ENCODE peak calls at places on chromosomes 5 and 9, in four cellular contexts. One of them, this sample, is unnamed. For H3K4me1, the result is how much of the 10 kb centered on the place peaks cover.

GRCh38 chr9:97557606-97558095 is 56.2 kb downstream of the TMOD1 start:
- DNase-seq in PC-9: no peak
- DNase-seq in sigmoid colon: peak
- DNase-seq in IMR-90: no peak
- DNase-seq in this sample: no peak

GRCh38 chr9:69029535-69029934 is 6.0 kb upstream of the FXN start:
- DNase-seq in PC-9: no peak
- DNase-seq in sigmoid colon: no peak
- DNase-seq in IMR-90: no peak
- DNase-seq in this sample: no peak

GRCh38 chr5:99320461-99320860 is 391.7 kb upstream of the CHD1 start:
- DNase-seq in PC-9: no peak
- DNase-seq in sigmoid colon: no peak
- DNase-seq in IMR-90: no peak
- DNase-seq in this sample: no peak

GRCh38 chr5:4420177-4420576 is 720.0 kb upstream of the ADAMTS16 start:
- DNase-seq in PC-9: no peak
- DNase-seq in sigmoid colon: no peak
- DNase-seq in IMR-90: no peak
- DNase-seq in this sample: no peak

GRCh38 chr9:70392189-70392588 is 22.3 kb downstream of the KLF9 start:
- DNase-seq in PC-9: no peak
- DNase-seq in sigmoid colon: no peak
- DNase-seq in IMR-90: no peak
- DNase-seq in this sample: no peak

GRCh38 chr5:111127453-111128195 is 35.5 kb downstream of the WDR36 start:
- DNase-seq in PC-9: no peak
- DNase-seq in sigmoid colon: no peak
- DNase-seq in IMR-90: no peak
- DNase-seq in this sample: no peak

GRCh38 chr5:44845777-44846176 is 37.0 kb downstream of the MRPS30 start:
- DNase-seq in PC-9: no peak
- DNase-seq in sigmoid colon: no peak
- DNase-seq in IMR-90: no peak
- DNase-seq in this sample: no peak

GRCh38 chr5:151786468-151786867 is 14.7 kb downstream of the G3BP1 start:
- DNase-seq in PC-9: no peak
- DNase-seq in sigmoid colon: no peak
- DNase-seq in IMR-90: no peak
- DNase-seq in this sample: no peak

GRCh38 chr5:142427529-142427928 is 102.7 kb upstream of the SPRY4 start:
- DNase-seq in PC-9: no peak
- DNase-seq in sigmoid colon: no peak
- DNase-seq in IMR-90: no peak
- DNase-seq in this sample: no peak

GRCh38 chr9:116103976-116104820 is 49.4 kb upstream of the PAPPA start:
- DNase-seq in PC-9: no peak
- DNase-seq in sigmoid colon: no peak
- DNase-seq in IMR-90: peak
- DNase-seq in this sample: no peak

GRCh38 chr5:118139361-118139760 is 849.0 kb downstream of the DTWD2 start:
- DNase-seq in PC-9: no peak
- DNase-seq in sigmoid colon: no peak
- DNase-seq in IMR-90: no peak
- DNase-seq in this sample: no peak

DNA sequence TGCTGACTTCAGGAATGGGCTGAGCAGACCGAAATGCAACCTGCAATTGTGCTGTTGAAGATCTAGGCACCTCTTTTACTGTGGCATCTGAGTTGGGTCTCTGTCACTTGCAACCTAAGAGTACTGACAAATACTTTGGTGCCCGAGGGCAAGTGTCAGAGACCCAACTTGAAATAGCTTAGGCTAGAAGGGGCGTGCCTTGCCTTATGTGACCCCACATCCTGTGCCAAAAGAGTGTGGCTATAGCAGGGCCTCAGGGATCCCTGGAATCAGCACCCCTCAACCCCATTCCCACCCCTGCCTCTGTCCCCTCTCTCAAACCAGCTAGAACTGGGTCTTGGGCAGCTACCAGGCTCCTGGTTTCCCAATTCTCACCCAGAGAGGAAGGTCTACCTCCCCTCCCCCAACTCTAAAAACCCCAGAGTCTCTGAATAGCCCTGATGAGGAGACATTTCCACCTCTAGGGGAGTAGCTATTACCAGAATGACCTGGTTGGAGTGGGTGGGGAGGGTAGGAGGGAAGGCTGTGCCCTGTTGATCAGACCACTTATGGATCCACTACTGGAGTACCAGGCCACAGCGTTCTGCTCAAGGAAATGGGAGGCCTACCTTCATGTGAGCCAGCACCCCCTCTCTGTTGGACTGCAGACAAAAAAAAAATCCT is 17.5 kb downstream of the RAI14 start:
- DNase-seq in PC-9: no peak
- DNase-seq in sigmoid colon: no peak
- DNase-seq in IMR-90: no peak
- DNase-seq in this sample: no peak
- H3K4me1 ChIP-seq in PC-9: under half
- H3K4me1 ChIP-seq in sigmoid colon: half or more
- H3K4me1 ChIP-seq in IMR-90: under half
- H3K4me1 ChIP-seq in this sample: under half

GRCh38 chr5:83474986-83475385 is 3.4 kb downstream of the VCAN start:
- DNase-seq in PC-9: no peak
- DNase-seq in sigmoid colon: no peak
- DNase-seq in IMR-90: no peak
- DNase-seq in this sample: no peak

GRCh38 chr5:83472508-83473343 is 1.2 kb downstream of the VCAN start:
- DNase-seq in PC-9: no peak
- DNase-seq in sigmoid colon: peak
- DNase-seq in IMR-90: no peak
- DNase-seq in this sample: peak

GRCh38 chr5:83475540-83476469 is 4.3 kb downstream of the VCAN start:
- DNase-seq in PC-9: no peak
- DNase-seq in sigmoid colon: no peak
- DNase-seq in IMR-90: peak
- DNase-seq in this sample: no peak

GRCh38 chr5:83473344-83474169 is 2.0 kb downstream of the VCAN start:
- DNase-seq in PC-9: peak
- DNase-seq in sigmoid colon: peak
- DNase-seq in IMR-90: peak
- DNase-seq in this sample: peak

GRCh38 chr5:83474170-83474796 is 2.7 kb downstream of the VCAN start:
- DNase-seq in PC-9: peak
- DNase-seq in sigmoid colon: peak
- DNase-seq in IMR-90: peak
- DNase-seq in this sample: peak
- H3K4me1 ChIP-seq in PC-9: under half
- H3K4me1 ChIP-seq in sigmoid colon: under half
- H3K4me1 ChIP-seq in IMR-90: under half
- H3K4me1 ChIP-seq in this sample: under half

GRCh38 chr9:95078516-95078915 is 239.0 kb downstream of the FANCC start:
- DNase-seq in PC-9: no peak
- DNase-seq in sigmoid colon: peak
- DNase-seq in IMR-90: no peak
- DNase-seq in this sample: peak

GRCh38 chr9:95078934-95079333 is 238.6 kb downstream of the FANCC start:
- DNase-seq in PC-9: no peak
- DNase-seq in sigmoid colon: peak
- DNase-seq in IMR-90: no peak
- DNase-seq in this sample: no peak

GRCh38 chr9:95077053-95077765 is 240.3 kb downstream of the FANCC start:
- DNase-seq in PC-9: no peak
- DNase-seq in sigmoid colon: peak
- DNase-seq in IMR-90: no peak
- DNase-seq in this sample: no peak

GRCh38 chr9:95076696-95077052 is 240.8 kb downstream of the FANCC start:
- DNase-seq in PC-9: no peak
- DNase-seq in sigmoid colon: no peak
- DNase-seq in IMR-90: no peak
- DNase-seq in this sample: no peak

DNA sequence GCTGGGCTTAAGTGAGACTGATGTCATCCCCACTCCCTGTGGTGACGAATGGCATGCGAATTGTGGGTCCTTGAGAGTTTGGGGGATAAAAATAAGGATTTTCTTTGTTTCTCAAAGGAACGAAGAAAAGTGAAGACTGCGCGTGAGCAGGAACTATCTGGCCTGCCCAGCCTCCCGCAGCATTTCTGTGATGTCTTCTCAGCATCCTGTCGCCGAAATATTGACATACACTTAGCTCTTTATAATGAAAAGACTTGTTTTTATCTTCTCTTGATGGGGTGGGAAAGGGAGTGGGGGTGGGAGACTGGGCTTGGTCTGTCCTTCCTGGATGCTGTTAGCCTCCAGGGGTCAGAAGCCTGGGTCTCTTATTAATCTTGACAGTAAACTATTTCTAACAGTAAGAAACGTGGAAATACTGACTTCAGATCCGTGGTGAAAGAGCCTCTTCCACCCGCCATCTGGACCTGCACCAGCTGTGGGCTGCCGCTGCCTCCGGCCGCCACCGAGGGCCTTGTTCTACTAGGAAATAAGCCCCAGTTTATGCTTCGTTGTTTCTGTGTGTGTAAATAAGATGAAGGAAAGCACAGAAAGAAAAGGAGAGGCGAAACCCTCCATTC is 239.6 kb downstream of the FANCC start:
- DNase-seq in PC-9: no peak
- DNase-seq in sigmoid colon: peak
- DNase-seq in IMR-90: no peak
- DNase-seq in this sample: no peak
- H3K4me1 ChIP-seq in PC-9: under half
- H3K4me1 ChIP-seq in sigmoid colon: half or more
- H3K4me1 ChIP-seq in IMR-90: under half
- H3K4me1 ChIP-seq in this sample: under half

GRCh38 chr9:137056739-137057407 is 3.0 kb upstream of the ENTPD2 start:
- DNase-seq in PC-9: peak
- DNase-seq in sigmoid colon: no peak
- DNase-seq in IMR-90: no peak
- DNase-seq in this sample: no peak

GRCh38 chr9:137052998-137053943 is 590 bp downstream of the ENTPD2 start:
- DNase-seq in PC-9: peak
- DNase-seq in sigmoid colon: no peak
- DNase-seq in IMR-90: no peak
- DNase-seq in this sample: no peak

GRCh38 chr9:137055385-137056364 is 1.8 kb upstream of the ENTPD2 start:
- DNase-seq in PC-9: peak
- DNase-seq in sigmoid colon: peak
- DNase-seq in IMR-90: peak
- DNase-seq in this sample: peak

GRCh38 chr9:137053944-137054931 is at the start of gene ENTPD2:
- DNase-seq in PC-9: peak
- DNase-seq in sigmoid colon: no peak
- DNase-seq in IMR-90: no peak
- DNase-seq in this sample: no peak

DNA sequence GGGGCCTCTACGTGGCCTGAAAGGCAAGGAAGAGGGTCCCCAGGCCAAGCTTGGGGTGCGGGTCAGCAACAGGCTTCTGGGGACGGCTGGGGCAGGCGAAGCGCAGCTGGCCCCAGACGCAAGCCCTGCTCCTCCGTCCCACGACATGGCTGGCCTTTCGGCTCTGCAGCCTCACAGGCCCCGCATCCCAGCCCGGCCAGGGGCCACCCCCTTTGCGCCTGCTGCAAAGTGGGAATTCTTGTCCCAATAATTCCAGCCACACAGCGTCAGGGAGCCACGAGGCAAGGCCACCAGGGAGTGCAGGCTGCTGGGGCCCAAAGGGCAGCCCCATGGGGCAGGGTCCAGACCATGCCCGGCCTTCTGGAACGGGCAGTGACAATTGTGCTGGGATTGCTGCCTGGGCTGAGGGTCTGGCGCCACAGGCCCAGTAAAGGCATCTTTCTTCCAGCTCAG is 1.1 kb upstream of the ENTPD2 start:
- DNase-seq in PC-9: no peak
- DNase-seq in sigmoid colon: no peak
- DNase-seq in IMR-90: no peak
- DNase-seq in this sample: no peak
- H3K4me1 ChIP-seq in PC-9: under half
- H3K4me1 ChIP-seq in sigmoid colon: under half
- H3K4me1 ChIP-seq in IMR-90: under half
- H3K4me1 ChIP-seq in this sample: under half